ENCODE peak calls at places on chromosomes 4 and X, in six cellular contexts. One of them, this sample, is unnamed.

GRCh38 chr4:183438458-183439113 is 5.8 kb upstream of the CDKN2AIP start:
- DNase-seq in left ventricle myocardium inferior: no peak
- DNase-seq in body of pancreas: peak
- DNase-seq in OCI-LY7: no peak
- DNase-seq in stomach: peak
- DNase-seq in AG10803: peak
- DNase-seq in this sample: peak

GRCh38 chr4:3810111-3810680 is 44.0 kb downstream of the ADRA2C start:
- DNase-seq in left ventricle myocardium inferior: no peak
- DNase-seq in body of pancreas: no peak
- DNase-seq in OCI-LY7: no peak
- DNase-seq in stomach: no peak
- DNase-seq in AG10803: no peak
- DNase-seq in this sample: no peak

GRCh38 chr4:154277164-154277563 is 214.4 kb downstream of the DCHS2 start:
- DNase-seq in left ventricle myocardium inferior: no peak
- DNase-seq in body of pancreas: no peak
- DNase-seq in OCI-LY7: no peak
- DNase-seq in stomach: no peak
- DNase-seq in AG10803: no peak
- DNase-seq in this sample: no peak

GRCh38 chr4:94354474-94354896 is 11.8 kb upstream of the HPGDS start:
- DNase-seq in left ventricle myocardium inferior: no peak
- DNase-seq in body of pancreas: no peak
- DNase-seq in OCI-LY7: no peak
- DNase-seq in stomach: no peak
- DNase-seq in AG10803: no peak
- DNase-seq in this sample: no peak

GRCh38 chr4:151304755-151305154 is 20.6 kb downstream of the SH3D19 start:
- DNase-seq in left ventricle myocardium inferior: no peak
- DNase-seq in body of pancreas: no peak
- DNase-seq in OCI-LY7: no peak
- DNase-seq in stomach: no peak
- DNase-seq in AG10803: no peak
- DNase-seq in this sample: no peak

GRCh38 chrX:150663061-150663460 is 30.1 kb upstream of the MTMR1 start:
- DNase-seq in left ventricle myocardium inferior: no peak
- DNase-seq in body of pancreas: no peak
- DNase-seq in OCI-LY7: no peak
- DNase-seq in stomach: no peak
- DNase-seq in AG10803: no peak
- DNase-seq in this sample: no peak

GRCh38 chr4:169416997-169417396 is 146.2 kb upstream of the SH3RF1 start:
- DNase-seq in left ventricle myocardium inferior: no peak
- DNase-seq in body of pancreas: no peak
- DNase-seq in OCI-LY7: no peak
- DNase-seq in stomach: no peak
- DNase-seq in AG10803: no peak
- DNase-seq in this sample: no peak

GRCh38 chr4:180767330-180767729 is 1475.9 kb upstream of the TENM3 start:
- DNase-seq in left ventricle myocardium inferior: no peak
- DNase-seq in body of pancreas: no peak
- DNase-seq in OCI-LY7: no peak
- DNase-seq in stomach: no peak
- DNase-seq in AG10803: no peak
- DNase-seq in this sample: no peak

GRCh38 chr4:38316045-38316444 is 348.0 kb upstream of the KLF3 start:
- DNase-seq in left ventricle myocardium inferior: no peak
- DNase-seq in body of pancreas: no peak
- DNase-seq in OCI-LY7: no peak
- DNase-seq in stomach: no peak
- DNase-seq in AG10803: no peak
- DNase-seq in this sample: no peak

GRCh38 chrX:115491766-115492165 is 69.2 kb upstream of the PLS3 start:
- DNase-seq in left ventricle myocardium inferior: no peak
- DNase-seq in body of pancreas: no peak
- DNase-seq in OCI-LY7: no peak
- DNase-seq in stomach: no peak
- DNase-seq in AG10803: peak
- DNase-seq in this sample: no peak

GRCh38 chrX:108736509-108737479 is at the start of gene IRS4:
- DNase-seq in left ventricle myocardium inferior: no peak
- DNase-seq in body of pancreas: peak
- DNase-seq in OCI-LY7: no peak
- DNase-seq in stomach: no peak
- DNase-seq in AG10803: no peak
- DNase-seq in this sample: no peak

GRCh38 chr4:122758033-122758432 is 25.5 kb downstream of the BBS12 start:
- DNase-seq in left ventricle myocardium inferior: no peak
- DNase-seq in body of pancreas: no peak
- DNase-seq in OCI-LY7: peak
- DNase-seq in stomach: no peak
- DNase-seq in AG10803: peak
- DNase-seq in this sample: peak

GRCh38 chr4:25011135-25011866 is 19.4 kb downstream of the LGI2 start:
- DNase-seq in left ventricle myocardium inferior: no peak
- DNase-seq in body of pancreas: peak
- DNase-seq in OCI-LY7: no peak
- DNase-seq in stomach: no peak
- DNase-seq in AG10803: no peak
- DNase-seq in this sample: no peak

GRCh38 chr4:114658179-114658578 is 59.6 kb downstream of the UGT8 start:
- DNase-seq in left ventricle myocardium inferior: no peak
- DNase-seq in body of pancreas: no peak
- DNase-seq in OCI-LY7: no peak
- DNase-seq in stomach: no peak
- DNase-seq in AG10803: no peak
- DNase-seq in this sample: no peak
- TF ChIP-seq CTCF in left ventricle myocardium inferior: no peak
- TF ChIP-seq CTCF in body of pancreas: no peak
- TF ChIP-seq CTCF in OCI-LY7: no peak
- TF ChIP-seq CTCF in stomach: no peak
- TF ChIP-seq CTCF in AG10803: no peak
- TF ChIP-seq CTCF in this sample: no peak

DNA sequence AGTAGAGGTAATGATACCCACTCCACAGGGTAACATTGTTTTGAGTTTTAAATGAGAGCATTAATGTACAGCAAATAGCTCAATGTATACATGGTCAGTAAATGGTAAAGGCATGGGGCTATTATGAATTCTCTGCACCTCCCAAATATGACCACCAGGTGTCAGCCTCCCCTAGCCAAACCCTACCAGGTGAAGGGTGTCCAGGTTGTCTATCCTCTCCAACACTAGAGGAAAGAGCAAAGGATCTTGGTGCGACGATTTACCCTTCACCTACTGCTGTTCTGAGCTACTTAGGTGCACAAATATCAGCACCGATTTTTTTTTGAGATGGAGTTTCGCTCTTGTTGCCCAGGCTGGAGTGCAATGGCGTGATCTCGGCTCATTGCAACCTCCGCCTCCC is 26.5 kb upstream of the XIAP start:
- DNase-seq in left ventricle myocardium inferior: no peak
- DNase-seq in body of pancreas: peak
- DNase-seq in OCI-LY7: peak
- DNase-seq in stomach: peak
- DNase-seq in AG10803: no peak
- DNase-seq in this sample: no peak
- H3K4me3 ChIP-seq in left ventricle myocardium inferior: no peak
- H3K4me3 ChIP-seq in body of pancreas: no peak
- H3K4me3 ChIP-seq in OCI-LY7: no peak
- H3K4me3 ChIP-seq in stomach: no peak
- H3K4me3 ChIP-seq in AG10803: no peak
- H3K4me3 ChIP-seq in this sample: no peak

GRCh38 chr4:43778187-43778915 is 670.3 kb downstream of the KCTD8 start:
- DNase-seq in left ventricle myocardium inferior: no peak
- DNase-seq in body of pancreas: no peak
- DNase-seq in OCI-LY7: no peak
- DNase-seq in stomach: no peak
- DNase-seq in AG10803: no peak
- DNase-seq in this sample: no peak

GRCh38 chr4:43781125-43781524 is 667.5 kb downstream of the KCTD8 start:
- DNase-seq in left ventricle myocardium inferior: no peak
- DNase-seq in body of pancreas: no peak
- DNase-seq in OCI-LY7: no peak
- DNase-seq in stomach: no peak
- DNase-seq in AG10803: no peak
- DNase-seq in this sample: no peak

DNA sequence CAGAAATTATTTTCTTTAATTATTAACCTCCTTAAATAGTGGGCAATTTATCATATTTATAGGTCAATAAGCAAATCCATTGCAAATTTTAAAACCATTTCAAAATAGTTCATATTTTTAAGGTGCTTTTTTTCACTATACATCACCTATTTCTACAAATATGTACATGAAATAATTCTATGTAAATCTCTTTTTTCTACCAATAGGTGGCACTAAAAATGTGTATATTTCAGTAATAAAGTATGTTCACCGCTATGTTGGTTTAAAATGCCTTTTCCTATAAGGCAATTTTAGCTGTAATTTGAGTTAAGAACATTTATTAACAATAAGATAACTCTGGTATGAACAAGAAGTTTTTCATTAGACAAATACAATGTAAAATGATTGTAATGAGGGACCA is 672.2 kb downstream of the KCTD8 start:
- DNase-seq in left ventricle myocardium inferior: no peak
- DNase-seq in body of pancreas: no peak
- DNase-seq in OCI-LY7: peak
- DNase-seq in stomach: no peak
- DNase-seq in AG10803: no peak
- DNase-seq in this sample: no peak
- TF ChIP-seq CTCF in left ventricle myocardium inferior: peak
- TF ChIP-seq CTCF in body of pancreas: peak
- TF ChIP-seq CTCF in OCI-LY7: peak
- TF ChIP-seq CTCF in stomach: no peak
- TF ChIP-seq CTCF in AG10803: no peak
- TF ChIP-seq CTCF in this sample: no peak

DNA sequence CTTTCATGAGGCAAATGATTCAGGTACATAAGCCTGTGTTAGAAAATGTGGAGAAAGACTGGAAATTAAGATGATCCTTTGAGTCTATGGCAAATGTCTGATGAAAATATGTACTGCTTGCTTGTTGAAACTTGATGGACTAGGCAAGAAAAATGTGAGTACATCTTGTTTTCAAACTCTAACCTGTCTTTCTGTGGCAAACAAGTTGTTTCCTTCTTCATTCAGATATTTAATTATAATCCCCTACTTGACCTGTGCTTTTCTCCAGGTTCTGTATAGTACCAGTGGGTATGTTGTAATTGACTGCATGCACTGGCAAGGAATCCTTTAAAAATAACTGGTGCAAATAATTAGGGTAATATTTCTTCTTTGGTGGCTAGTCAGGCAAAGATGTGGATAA is 136.7 kb downstream of the ARHGAP24 start:
- DNase-seq in left ventricle myocardium inferior: no peak
- DNase-seq in body of pancreas: no peak
- DNase-seq in OCI-LY7: no peak
- DNase-seq in stomach: no peak
- DNase-seq in AG10803: no peak
- DNase-seq in this sample: no peak
- H3K4me3 ChIP-seq in left ventricle myocardium inferior: no peak
- H3K4me3 ChIP-seq in body of pancreas: no peak
- H3K4me3 ChIP-seq in OCI-LY7: no peak
- H3K4me3 ChIP-seq in stomach: no peak
- H3K4me3 ChIP-seq in AG10803: no peak
- H3K4me3 ChIP-seq in this sample: no peak

GRCh38 chrX:43559643-43560042 is 96.5 kb upstream of the MAOA start:
- DNase-seq in left ventricle myocardium inferior: peak
- DNase-seq in body of pancreas: peak
- DNase-seq in OCI-LY7: peak
- DNase-seq in stomach: peak
- DNase-seq in AG10803: peak
- DNase-seq in this sample: no peak
- TF ChIP-seq CTCF in left ventricle myocardium inferior: peak
- TF ChIP-seq CTCF in body of pancreas: peak
- TF ChIP-seq CTCF in OCI-LY7: peak
- TF ChIP-seq CTCF in stomach: no peak
- TF ChIP-seq CTCF in AG10803: peak
- TF ChIP-seq CTCF in this sample: peak